ENCODE peak calls at places on chromosomes 1 and 21, in ten cellular contexts. B, S, M, V, W, C, A, X, D and G are unnamed samples.
A peak's percentile ranks its signal among the peaks of the same experiment; 100 is the strongest.

GRCh38 chr1:78447096-78447495 is 43.7 kb upstream of the PTGFR start:
- DNase-seq in B (no peak), S (no peak), M (no peak), V (peak; percentile 25), W (no peak), C (no peak), A (no peak), X (no peak), D (no peak), G (peak; percentile 40)

GRCh38 chr1:172145231-172145651 is 275.2 kb upstream of the C1orf105 start:
- DNase-seq in B (no peak), S (no peak), M (no peak), V (peak; percentile 75), W (no peak), C (no peak), A (no peak), X (peak; percentile 25), D (no peak), G (peak; percentile 88)

GRCh38 chr21:34598931-34599400 is 15.9 kb downstream of the RCAN1 start:
- DNase-seq in B (peak; percentile 89), S (no peak), M (no peak), V (peak; percentile 60), W (no peak), C (no peak), A (no peak), X (no peak), D (no peak), G (peak; percentile 53)

GRCh38 chr21:29238967-29239289 is 59.8 kb upstream of the BACH1 start:
- DNase-seq in B (no peak), S (no peak), M (no peak), V (peak; percentile 62), W (no peak), C (no peak), A (no peak), X (no peak), D (no peak), G (no peak)

GRCh38 chr1:152728986-152729385 is 21.0 kb downstream of the LCE4A start:
- DNase-seq in B (no peak), S (no peak), M (no peak), V (no peak), W (no peak), C (no peak), A (no peak), X (no peak), D (no peak), G (no peak)

GRCh38 chr1:36253463-36253862 is 29.2 kb downstream of the THRAP3 start:
- DNase-seq in B (no peak), S (no peak), M (no peak), V (peak; percentile 62), W (no peak), C (no peak), A (no peak), X (no peak), D (no peak), G (peak; percentile 81)

GRCh38 chr1:61498342-61498741 is 226.6 kb downstream of the TM2D1 start:
- DNase-seq in B (no peak), S (no peak), M (no peak), V (no peak), W (no peak), C (no peak), A (no peak), X (no peak), D (no peak), G (no peak)

GRCh38 chr1:161727343-161727924 is 6.1 kb downstream of the FCRLB start:
- DNase-seq in B (no peak), S (peak; percentile 42), M (peak; percentile 20), V (peak; percentile 78), W (peak; percentile 19), C (no peak), A (no peak), X (no peak), D (no peak), G (peak; percentile 85)

GRCh38 chr1:51506537-51506936 is 12.5 kb downstream of the EPS15 start:
- DNase-seq in B (peak; percentile 23), S (peak; percentile 20), M (no peak), V (peak; percentile 68), W (no peak), C (no peak), A (no peak), X (no peak), D (no peak), G (peak; percentile 87)

GRCh38 chr21:15743593-15743992 is 13.8 kb downstream of the USP25 start:
- DNase-seq in B (peak; percentile 54), S (no peak), M (no peak), V (no peak), W (no peak), C (no peak), A (no peak), X (no peak), D (no peak), G (no peak)

GRCh38 chr1:53315456-53316048 is 12.3 kb downstream of the LRP8 start:
- DNase-seq in B (no peak), S (no peak), M (no peak), V (no peak), W (no peak), C (no peak), A (no peak), X (no peak), D (no peak), G (no peak)